ENCODE peak calls at places on chromosomes 13 and 19, in seven cellular contexts. Z is AG04449, K is nephron progenitor cell, S is endothelial cell, H is brain microvascular endothelial cell, O is WERI-Rb-1, R is A549. L is an unnamed sample.

GRCh38 chr19:8831832-8832131 is 322 bp downstream of the ZNF558 start:
- DNase-seq in R (no peak), S (no peak), Z (no peak), K (no peak), O (no peak), H (no peak), L (no peak)

GRCh38 chr19:38197937-38198704 is 25.9 kb downstream of the DPF1 start:
- DNase-seq in H (no peak), S (no peak), R (no peak), K (no peak), O (no peak), Z (no peak), L (no peak)

GRCh38 chr19:16032509-16033135 is 43.7 kb upstream of the TPM4 start:
- DNase-seq in S (no peak), Z (no peak), K (no peak), O (no peak), R (no peak), H (no peak), L (no peak)

GRCh38 chr19:51467864-51468544 is 9.8 kb upstream of the SIGLEC8 start:
- DNase-seq in R (no peak), K (no peak), O (no peak), S (no peak), Z (no peak), H (no peak), L (no peak)

GRCh38 chr19:32750441-32751055 is 31.0 kb downstream of the TDRD12 start:
- DNase-seq in K (no peak), H (no peak), O (no peak), Z (no peak), R (no peak), S (no peak), L (no peak)

GRCh38 chr13:63139277-63139676 is 1723.6 kb upstream of the PCDH20 start:
- DNase-seq in K (no peak), S (no peak), H (no peak), O (no peak), R (no peak), Z (no peak), L (no peak)

GRCh38 chr13:21113851-21114306 is 52.5 kb upstream of the LATS2 start:
- DNase-seq in O (no peak), K (no peak), Z (no peak), S (no peak), R (no peak), H (no peak), L (no peak)

GRCh38 chr19:45404557-45405434 is at the start of gene PPP1R13L:
- DNase-seq in O (peak), H (peak), K (peak), S (peak), Z (no peak), R (peak), L (no peak)

GRCh38 chr19:3338541-3339181 is 27.7 kb upstream of the NFIC start:
- DNase-seq in K (peak), O (no peak), H (no peak), S (no peak), R (no peak), Z (no peak), L (no peak)

GRCh38 chr19:38455031-38455430 is 21.5 kb downstream of the RYR1 start:
- DNase-seq in O (no peak), Z (no peak), R (no peak), S (peak), K (peak), H (peak), L (no peak)

GRCh38 chr13:40589285-40590109 is 76.9 kb downstream of the FOXO1 start:
- DNase-seq in Z (no peak), K (peak), H (peak), O (peak), R (peak), S (peak), L (no peak)

GRCh38 chr13:48235100-48235813 is 2.3 kb downstream of the ITM2B start:
- DNase-seq in H (no peak), S (peak), O (no peak), Z (no peak), K (peak), R (no peak), L (no peak)

GRCh38 chr19:16371540-16371986 is 46.9 kb downstream of the KLF2 start:
- DNase-seq in Z (no peak), S (no peak), R (no peak), H (no peak), K (no peak), O (no peak), L (peak)

GRCh38 chr13:109329175-109329574 is 457.2 kb downstream of the IRS2 start:
- DNase-seq in O (no peak), H (no peak), K (no peak), Z (no peak), S (no peak), R (no peak), L (no peak)

GRCh38 chr19:11265785-11266236 is 3.5 kb upstream of the DOCK6 start:
- DNase-seq in O (no peak), R (peak), H (no peak), S (no peak), K (no peak), Z (no peak), L (no peak)

GRCh38 chr19:4077800-4078683 is 11.3 kb upstream of the ZBTB7A start:
- DNase-seq in H (no peak), S (no peak), Z (no peak), R (no peak), O (no peak), K (peak), L (no peak)

GRCh38 chr13:46475586-46475991 is 77.4 kb upstream of the LRCH1 start:
- DNase-seq in O (no peak), S (no peak), R (no peak), Z (no peak), H (peak), K (no peak), L (no peak)

GRCh38 chr19:38387550-38388309 is at the start of gene GGN:
- DNase-seq in O (peak), H (peak), R (peak), K (peak), Z (peak), S (peak), L (peak)

GRCh38 chr13:32045963-32046785 is 14.6 kb downstream of the FRY start:
- DNase-seq in R (no peak), K (no peak), H (peak), Z (no peak), O (no peak), S (no peak), L (no peak)

GRCh38 chr13:33052446-33052845 is 36.2 kb downstream of the KL start:
- DNase-seq in S (no peak), R (no peak), O (no peak), H (no peak), Z (peak), K (no peak), L (no peak)

GRCh38 chr19:14467816-14468215 is 7.3 kb downstream of the PTGER1 start:
- DNase-seq in H (no peak), O (no peak), K (no peak), S (no peak), Z (no peak), R (no peak), L (no peak)

GRCh38 chr13:99303863-99304521 is 3.2 kb downstream of the GPR183 start:
- DNase-seq in Z (no peak), H (no peak), O (no peak), S (no peak), R (no peak), K (no peak), L (no peak)

GRCh38 chr13:112325941-112326645 is 50.1 kb upstream of the SPACA7 start:
- DNase-seq in S (no peak), O (no peak), Z (no peak), H (no peak), K (no peak), R (no peak), L (no peak)

GRCh38 chr19:39852882-39853281 is 6.7 kb upstream of the FBL start:
- DNase-seq in H (no peak), K (no peak), R (no peak), S (no peak), O (peak), Z (no peak), L (no peak)

GRCh38 chr19:3154957-3155736 is 19.3 kb downstream of the GNA15 start:
- DNase-seq in H (peak), S (peak), K (no peak), R (peak), O (no peak), Z (peak), L (no peak)

GRCh38 chr19:21604941-21605548 is 99.6 kb downstream of the ZNF429 start:
- DNase-seq in Z (no peak), O (peak), S (no peak), K (no peak), R (no peak), H (no peak), L (no peak)

GRCh38 chr19:53991224-53992113 is at the start of gene CACNG6:
- DNase-seq in S (peak), K (peak), Z (no peak), H (no peak), R (peak), O (peak), L (no peak)

GRCh38 chr19:34957830-34958751 is 5.9 kb downstream of the ZNF792 start:
- DNase-seq in S (no peak), O (no peak), H (no peak), R (peak), K (no peak), Z (no peak), L (no peak)

GRCh38 chr19:39539519-39540332 is at the start of gene EID2:
- DNase-seq in K (peak), S (peak), R (peak), O (peak), H (peak), Z (peak), L (peak)

GRCh38 chr13:24625324-24625723 is 54.9 kb upstream of the ATP12A start:
- DNase-seq in K (no peak), O (no peak), Z (no peak), R (no peak), S (no peak), H (no peak), L (no peak)
- TF ChIP-seq CTCF in K (no peak), O (no peak), Z (no peak), R (no peak), S (no peak), H (no peak), L (no peak)

GRCh38 chr19:12703056-12703455 is 6.6 kb upstream of the FBXW9 start:
- DNase-seq in K (peak), Z (no peak), S (no peak), O (peak), R (peak), H (no peak), L (no peak)
- TF ChIP-seq CTCF in K (no peak), Z (no peak), S (no peak), O (no peak), R (no peak), H (no peak), L (no peak)

GRCh38 chr19:1425902-1426301 is 12.3 kb upstream of the RPS15 start:
- DNase-seq in R (no peak), H (no peak), O (no peak), K (no peak), Z (no peak), S (no peak), L (no peak)

GRCh38 chr19:1429750-1430149 is 8.4 kb upstream of the RPS15 start:
- DNase-seq in O (no peak), K (no peak), H (no peak), Z (no peak), R (no peak), S (no peak), L (no peak)

GRCh38 chr19:1430201-1430621 is 8.0 kb upstream of the RPS15 start:
- DNase-seq in O (no peak), H (no peak), R (no peak), Z (no peak), S (no peak), K (no peak), L (no peak)

GRCh38 chr19:1427221-1427620 is 11.0 kb upstream of the RPS15 start:
- DNase-seq in R (no peak), K (no peak), O (no peak), H (no peak), Z (no peak), S (no peak), L (no peak)

GRCh38 chr19:1428738-1429391 is 9.3 kb upstream of the RPS15 start:
- DNase-seq in R (no peak), O (no peak), K (no peak), S (no peak), Z (no peak), H (no peak), L (no peak)
- TF ChIP-seq CTCF in R (no peak), O (no peak), K (no peak), S (no peak), Z (no peak), H (no peak), L (no peak)

DNA sequence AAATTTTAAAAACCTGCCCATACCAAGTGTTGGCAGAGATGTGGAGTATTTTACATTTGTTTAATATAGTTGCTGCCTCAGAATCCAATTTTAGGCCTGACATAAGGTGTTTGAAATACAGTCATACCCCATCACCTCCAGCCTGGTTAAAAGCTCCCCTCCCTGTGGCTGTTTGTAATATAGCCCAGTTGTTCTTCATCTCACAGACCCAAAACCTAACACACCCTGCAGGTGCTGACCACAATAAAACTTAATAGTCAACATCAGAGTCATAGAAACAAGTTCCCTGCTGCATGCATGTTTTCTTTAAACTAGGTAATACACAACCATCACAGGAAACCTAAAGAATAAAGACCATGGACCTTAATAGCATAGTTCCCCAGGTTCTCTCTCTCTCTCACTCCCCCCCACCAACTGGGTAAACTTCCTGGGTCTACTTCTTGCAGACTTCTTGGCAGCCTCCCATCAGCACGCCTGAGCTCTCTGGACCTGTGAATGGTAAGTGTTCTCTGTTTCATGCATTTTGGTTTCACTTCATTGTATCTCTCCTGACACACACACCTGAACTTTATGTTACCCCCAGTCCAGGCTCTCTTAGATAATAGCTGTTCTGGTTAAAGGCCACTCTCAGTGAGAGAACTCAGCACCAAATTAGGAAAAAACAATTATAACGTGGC is 1369.9 kb downstream of the EFNB2 start:
- DNase-seq in Z (no peak), H (no peak), K (no peak), R (no peak), S (no peak), O (no peak), L (no peak)
- TF ChIP-seq CTCF in Z (no peak), H (no peak), K (no peak), R (no peak), S (no peak), O (no peak), L (no peak)

L was measured in natural killer cell.